ENCODE peak calls at places on chromosomes 4 and X, in six cellular contexts. G, T, M, K, V and A are unnamed samples.

GRCh38 chr4:174214102-174214878 is 69.2 kb downstream of the FBXO8 start:
- DNase-seq in K (no peak), M (no peak), V (no peak), G (no peak), T (no peak), A (no peak)

GRCh38 chr4:114384629-114385028 is 214.0 kb upstream of the UGT8 start:
- DNase-seq in V (no peak), G (no peak), T (peak; percentile 72), K (peak; percentile 5), M (no peak), A (peak; percentile 68)

GRCh38 chr4:33302298-33302697 is 2582.1 kb downstream of the PCDH7 start:
- DNase-seq in V (no peak), K (no peak), T (no peak), G (peak; percentile 28), M (no peak), A (no peak)

GRCh38 chr4:42149004-42149403 is 3.5 kb downstream of the BEND4 start:
- DNase-seq in V (no peak), T (no peak), M (no peak), K (no peak), G (no peak), A (no peak)

GRCh38 chr4:54526560-54526959 is 131.2 kb upstream of the KIT start:
- DNase-seq in V (no peak), T (no peak), G (no peak), M (no peak), K (no peak), A (no peak)

GRCh38 chrX:38220024-38220935 is at the start of gene SRPX:
- DNase-seq in V (no peak), K (peak; percentile 36), G (peak; percentile 79), T (peak; percentile 67), M (peak; percentile 55), A (peak; percentile 75)

GRCh38 chrX:78111140-78111931 is 7.3 kb downstream of the PGK1 start:
- DNase-seq in M (no peak), G (no peak), V (no peak), K (no peak), T (no peak), A (no peak)

GRCh38 chr4:100422911-100423310 is 94.9 kb downstream of the EMCN start:
- DNase-seq in T (no peak), K (no peak), M (no peak), V (no peak), G (no peak), A (no peak)

GRCh38 chr4:141636077-141636770 is at the start of gene IL15:
- DNase-seq in V (peak; percentile 46), T (peak; percentile 47), G (peak; percentile 69), M (peak; percentile 82), K (peak; percentile 78), A (no peak)

GRCh38 chr4:86043755-86044592 is 315.9 kb downstream of the MAPK10 start:
- DNase-seq in V (no peak), K (peak; percentile 14), M (no peak), G (peak; percentile 43), T (peak; percentile 81), A (peak; percentile 53)

GRCh38 chr4:166493828-166494432 is 620.9 kb downstream of the TLL1 start:
- DNase-seq in M (no peak), T (no peak), K (peak; percentile 49), G (peak; percentile 50), V (no peak), A (no peak)

GRCh38 chr4:66855956-66856355 is 689.3 kb downstream of the CENPC start:
- DNase-seq in T (no peak), M (no peak), K (no peak), G (peak; percentile 39), V (no peak), A (peak; percentile 29)

GRCh38 chr4:124685851-124686250 is 26.7 kb downstream of the ANKRD50 start:
- DNase-seq in M (no peak), K (no peak), V (no peak), T (no peak), G (peak; percentile 11), A (no peak)

GRCh38 chr4:89765966-89766365 is 71.0 kb downstream of the SNCA start:
- DNase-seq in K (no peak), G (peak; percentile 11), T (peak; percentile 63), V (no peak), M (no peak), A (no peak)

GRCh38 chr4:51842167-51842553 is 793 bp upstream of the DCUN1D4 start:
- DNase-seq in G (no peak), M (no peak), K (no peak), T (no peak), V (no peak), A (no peak)

GRCh38 chr4:26731342-26731741 is 129.3 kb upstream of the STIM2 start:
- DNase-seq in V (peak; percentile 1), M (no peak), T (no peak), K (no peak), G (no peak), A (peak; percentile 5)